ENCODE peak calls at places on chromosomes 6 and 20, in eight cellular contexts. U, A, L, D, G, M, Z and S are unnamed samples.

GRCh38 chr6:50826037-50826761 is 7.5 kb downstream of the TFAP2B start:
- DNase-seq in L (no peak), G (no peak), M (no peak), U (no peak), D (no peak), A (no peak), Z (no peak), S (no peak)

GRCh38 chr6:82085701-82086100 is 161.8 kb downstream of the IBTK start:
- DNase-seq in L (no peak), M (no peak), G (peak), Z (no peak), U (no peak), D (no peak), A (no peak), S (peak)

GRCh38 chr20:31608256-31608980 is 3.3 kb downstream of the ID1 start:
- DNase-seq in U (no peak), L (peak), Z (peak), D (no peak), A (peak), G (peak), M (no peak), S (peak)

GRCh38 chr6:16576391-16577368 is 184.6 kb downstream of the ATXN1 start:
- DNase-seq in L (no peak), Z (no peak), U (no peak), A (no peak), M (no peak), G (no peak), D (no peak), S (no peak)

GRCh38 chr20:7772376-7772775 is 167.9 kb downstream of the HAO1 start:
- DNase-seq in A (no peak), U (no peak), G (no peak), Z (no peak), M (peak), L (no peak), D (no peak), S (no peak)

GRCh38 chr6:62371395-62371794 is 85.4 kb upstream of the KHDRBS2 start:
- DNase-seq in A (no peak), M (no peak), G (no peak), Z (no peak), D (no peak), L (no peak), U (no peak), S (no peak)

GRCh38 chr6:106744781-106745180 is 115.4 kb downstream of the QRSL1 start:
- DNase-seq in L (no peak), M (no peak), U (no peak), Z (no peak), D (no peak), A (no peak), G (no peak), S (no peak)

GRCh38 chr6:7240351-7240750 is 72.6 kb downstream of the SSR1 start:
- DNase-seq in M (no peak), Z (no peak), U (no peak), D (no peak), A (peak), G (peak), L (no peak), S (no peak)

GRCh38 chr6:136030131-136030530 is 178.6 kb downstream of the PDE7B start:
- DNase-seq in Z (no peak), A (no peak), M (no peak), G (no peak), U (no peak), L (no peak), D (no peak), S (no peak)

GRCh38 chr20:63534427-63534830 is 2.7 kb downstream of the PTK6 start:
- DNase-seq in Z (no peak), A (peak), U (no peak), D (no peak), G (peak), M (no peak), L (peak), S (no peak)

GRCh38 chr6:125858427-125859320 is 67.9 kb downstream of the NCOA7 start:
- DNase-seq in D (no peak), A (no peak), M (peak), U (no peak), Z (peak), G (peak), L (peak), S (peak)

GRCh38 chr6:47245745-47246371 is 63.8 kb downstream of the TNFRSF21 start:
- DNase-seq in D (no peak), L (no peak), U (no peak), Z (no peak), M (no peak), A (no peak), G (no peak), S (no peak)

GRCh38 chr6:31379850-31380249 is 22.9 kb upstream of the HLA-B start:
- DNase-seq in M (no peak), Z (no peak), L (no peak), D (no peak), U (no peak), A (no peak), G (no peak), S (no peak)

GRCh38 chr6:2197177-2197671 is 48.2 kb downstream of the GMDS start:
- DNase-seq in L (no peak), G (peak), D (no peak), A (no peak), U (no peak), Z (peak), M (peak), S (no peak)

GRCh38 chr6:134678436-134678889 is 271.4 kb downstream of the ALDH8A1 start:
- DNase-seq in L (no peak), A (no peak), U (no peak), D (no peak), M (peak), G (peak), Z (peak), S (no peak)

GRCh38 chr20:20711413-20711812 is 1.0 kb downstream of the RALGAPA2 start:
- DNase-seq in M (no peak), L (peak), G (no peak), D (no peak), A (no peak), Z (no peak), U (peak), S (no peak)

GRCh38 chr6:155158044-155158843 is 105.6 kb upstream of the CLDN20 start:
- DNase-seq in U (no peak), A (no peak), L (no peak), D (no peak), G (no peak), Z (no peak), M (no peak), S (no peak)

GRCh38 chr20:43590036-43590391 is 723 bp upstream of the IFT52 start:
- DNase-seq in U (peak), G (no peak), A (no peak), D (no peak), M (no peak), Z (no peak), L (peak), S (peak)

GRCh38 chr6:13011612-13012146 is 295.1 kb downstream of the PHACTR1 start:
- DNase-seq in M (no peak), U (no peak), D (no peak), L (peak), G (no peak), A (no peak), Z (no peak), S (no peak)

GRCh38 chr20:63077705-63078104 is 70.9 kb upstream of the BHLHE23 start:
- DNase-seq in A (no peak), L (no peak), D (no peak), G (no peak), Z (no peak), U (no peak), M (no peak), S (no peak)

GRCh38 chr6:69631552-69632346 is 165.1 kb downstream of the LMBRD1 start:
- DNase-seq in Z (no peak), M (no peak), L (peak), A (no peak), G (no peak), D (no peak), U (no peak), S (no peak)

GRCh38 chr20:10594286-10594868 is 79.4 kb downstream of the JAG1 start:
- DNase-seq in G (no peak), U (no peak), Z (no peak), M (peak), D (no peak), L (no peak), A (no peak), S (no peak)

GRCh38 chr20:2470051-2470431 is 548 bp downstream of the SNRPB start:
- DNase-seq in Z (peak), U (peak), A (no peak), G (no peak), M (peak), L (peak), D (peak), S (no peak)

GRCh38 chr6:122008105-122009100 is 391.0 kb upstream of the HSF2 start:
- DNase-seq in M (peak), A (no peak), U (no peak), Z (peak), D (no peak), G (peak), L (no peak), S (no peak)